ENCODE peak calls at places on chromosomes 6 and 20, in six cellular contexts. One of them, this sample, is unnamed.

GRCh38 chr20:62726276-62726675 is 17.6 kb downstream of the NTSR1 start:
- DNase-seq in MM.1S: no peak
- DNase-seq in neural progenitor cell: no peak
- DNase-seq in fibroblast of lung: no peak
- DNase-seq in H9: no peak
- DNase-seq in IMR-90: no peak
- DNase-seq in this sample: no peak

GRCh38 chr6:127446356-127446755 is 12.8 kb downstream of the KIAA0408 start:
- DNase-seq in MM.1S: no peak
- DNase-seq in neural progenitor cell: no peak
- DNase-seq in fibroblast of lung: peak
- DNase-seq in H9: no peak
- DNase-seq in IMR-90: no peak
- DNase-seq in this sample: no peak

GRCh38 chr6:37499433-37500293 is at the start of gene CCDC167:
- DNase-seq in MM.1S: peak
- DNase-seq in neural progenitor cell: peak
- DNase-seq in fibroblast of lung: peak
- DNase-seq in H9: peak
- DNase-seq in IMR-90: peak
- DNase-seq in this sample: peak

GRCh38 chr6:3323148-3323547 is 64.4 kb downstream of the PSMG4 start:
- DNase-seq in MM.1S: no peak
- DNase-seq in neural progenitor cell: no peak
- DNase-seq in fibroblast of lung: no peak
- DNase-seq in H9: no peak
- DNase-seq in IMR-90: no peak
- DNase-seq in this sample: no peak

GRCh38 chr20:23446505-23446904 is 6.2 kb downstream of the CST11 start:
- DNase-seq in MM.1S: peak
- DNase-seq in neural progenitor cell: peak
- DNase-seq in fibroblast of lung: peak
- DNase-seq in H9: peak
- DNase-seq in IMR-90: peak
- DNase-seq in this sample: peak

GRCh38 chr6:158912591-158912990 is 87.4 kb downstream of the RSPH3 start:
- DNase-seq in MM.1S: no peak
- DNase-seq in neural progenitor cell: no peak
- DNase-seq in fibroblast of lung: no peak
- DNase-seq in H9: no peak
- DNase-seq in IMR-90: no peak
- DNase-seq in this sample: no peak

GRCh38 chr6:152600022-152600421 is 37.1 kb downstream of the SYNE1 start:
- DNase-seq in MM.1S: no peak
- DNase-seq in neural progenitor cell: no peak
- DNase-seq in fibroblast of lung: no peak
- DNase-seq in H9: no peak
- DNase-seq in IMR-90: no peak
- DNase-seq in this sample: no peak

GRCh38 chr6:73951186-73951585 is 255.2 kb downstream of the CD109 start:
- DNase-seq in MM.1S: no peak
- DNase-seq in neural progenitor cell: no peak
- DNase-seq in fibroblast of lung: peak
- DNase-seq in H9: no peak
- DNase-seq in IMR-90: peak
- DNase-seq in this sample: no peak

GRCh38 chr20:20373046-20373706 is 5.3 kb downstream of the INSM1 start:
- DNase-seq in MM.1S: no peak
- DNase-seq in neural progenitor cell: no peak
- DNase-seq in fibroblast of lung: peak
- DNase-seq in H9: no peak
- DNase-seq in IMR-90: peak
- DNase-seq in this sample: no peak

GRCh38 chr6:43993881-43994523 is 133.2 kb downstream of the MRPL14 start:
- DNase-seq in MM.1S: no peak
- DNase-seq in neural progenitor cell: no peak
- DNase-seq in fibroblast of lung: no peak
- DNase-seq in H9: no peak
- DNase-seq in IMR-90: no peak
- DNase-seq in this sample: no peak

GRCh38 chr20:24779166-24779565 is 169.9 kb upstream of the CST7 start:
- DNase-seq in MM.1S: no peak
- DNase-seq in neural progenitor cell: no peak
- DNase-seq in fibroblast of lung: no peak
- DNase-seq in H9: peak
- DNase-seq in IMR-90: no peak
- DNase-seq in this sample: no peak

GRCh38 chr20:10454135-10454750 is 19.1 kb downstream of the SLX4IP start:
- DNase-seq in MM.1S: peak
- DNase-seq in neural progenitor cell: no peak
- DNase-seq in fibroblast of lung: no peak
- DNase-seq in H9: no peak
- DNase-seq in IMR-90: no peak
- DNase-seq in this sample: no peak

GRCh38 chr20:51749674-51750036 is 18.5 kb downstream of the ATP9A start:
- DNase-seq in MM.1S: no peak
- DNase-seq in neural progenitor cell: no peak
- DNase-seq in fibroblast of lung: peak
- DNase-seq in H9: no peak
- DNase-seq in IMR-90: peak
- DNase-seq in this sample: no peak

GRCh38 chr6:157832250-157832967 is 9.4 kb downstream of the SNX9 start:
- DNase-seq in MM.1S: no peak
- DNase-seq in neural progenitor cell: no peak
- DNase-seq in fibroblast of lung: peak
- DNase-seq in H9: no peak
- DNase-seq in IMR-90: peak
- DNase-seq in this sample: no peak
- H3K9ac ChIP-seq in MM.1S: no peak
- H3K9ac ChIP-seq in neural progenitor cell: no peak
- H3K9ac ChIP-seq in fibroblast of lung: no peak
- H3K9ac ChIP-seq in H9: no peak
- H3K9ac ChIP-seq in IMR-90: no peak
- H3K9ac ChIP-seq in this sample: no peak

GRCh38 chr6:133896344-133896721 is 7.4 kb downstream of the TCF21 start:
- DNase-seq in MM.1S: no peak
- DNase-seq in neural progenitor cell: no peak
- DNase-seq in fibroblast of lung: no peak
- DNase-seq in H9: no peak
- DNase-seq in IMR-90: no peak
- DNase-seq in this sample: no peak

GRCh38 chr6:133894369-133894768 is 5.5 kb downstream of the TCF21 start:
- DNase-seq in MM.1S: no peak
- DNase-seq in neural progenitor cell: no peak
- DNase-seq in fibroblast of lung: no peak
- DNase-seq in H9: no peak
- DNase-seq in IMR-90: no peak
- DNase-seq in this sample: no peak

GRCh38 chr6:133894795-133895401 is 6.0 kb downstream of the TCF21 start:
- DNase-seq in MM.1S: no peak
- DNase-seq in neural progenitor cell: no peak
- DNase-seq in fibroblast of lung: peak
- DNase-seq in H9: no peak
- DNase-seq in IMR-90: peak
- DNase-seq in this sample: peak

GRCh38 chr6:133893324-133893692 is 4.4 kb downstream of the TCF21 start:
- DNase-seq in MM.1S: no peak
- DNase-seq in neural progenitor cell: no peak
- DNase-seq in fibroblast of lung: no peak
- DNase-seq in H9: no peak
- DNase-seq in IMR-90: no peak
- DNase-seq in this sample: no peak

DNA sequence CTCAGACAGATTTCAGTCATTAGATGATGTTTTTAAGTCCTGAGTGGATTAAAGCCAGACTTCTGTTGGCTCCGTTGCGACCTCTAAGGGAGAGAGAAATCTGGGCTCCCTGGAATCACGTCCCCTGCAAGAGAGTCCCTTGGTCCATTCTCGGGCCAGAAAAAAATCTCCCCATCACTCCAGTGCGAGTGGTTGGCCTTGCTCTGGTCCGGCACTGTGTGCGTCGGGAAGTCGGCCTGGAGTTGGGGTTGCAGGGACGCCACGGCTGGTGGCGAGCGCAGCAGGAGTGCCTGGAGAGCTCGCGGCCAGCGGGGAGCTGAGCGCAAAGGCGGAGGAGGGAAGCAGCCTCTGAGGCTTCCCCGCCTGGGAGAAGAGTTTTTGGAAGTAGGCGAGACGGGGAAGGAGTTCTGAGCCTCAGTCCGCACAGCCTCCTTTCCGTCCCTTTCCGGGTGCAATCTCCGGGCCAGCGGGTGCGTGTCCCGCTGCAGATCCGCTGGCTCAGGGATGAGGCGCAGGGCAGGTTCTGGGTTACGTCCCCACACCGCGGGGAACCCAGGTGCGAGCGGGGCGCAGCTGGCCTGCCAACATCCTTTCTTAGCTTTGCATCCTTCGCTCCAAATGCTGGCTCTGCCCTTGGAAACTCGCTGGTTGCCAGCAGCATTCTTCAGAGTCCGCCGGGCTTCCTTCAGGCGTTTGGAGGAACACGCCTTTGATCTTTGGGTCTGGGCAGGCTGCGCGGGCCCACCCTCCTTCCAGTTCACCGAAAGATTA is 6.8 kb downstream of the TCF21 start:
- DNase-seq in MM.1S: no peak
- DNase-seq in neural progenitor cell: peak
- DNase-seq in fibroblast of lung: peak
- DNase-seq in H9: peak
- DNase-seq in IMR-90: no peak
- DNase-seq in this sample: no peak
- TF ChIP-seq CTCF in MM.1S: no peak
- TF ChIP-seq CTCF in neural progenitor cell: no peak
- TF ChIP-seq CTCF in fibroblast of lung: peak
- TF ChIP-seq CTCF in H9: no peak
- TF ChIP-seq CTCF in IMR-90: no peak
- TF ChIP-seq CTCF in this sample: no peak

DNA sequence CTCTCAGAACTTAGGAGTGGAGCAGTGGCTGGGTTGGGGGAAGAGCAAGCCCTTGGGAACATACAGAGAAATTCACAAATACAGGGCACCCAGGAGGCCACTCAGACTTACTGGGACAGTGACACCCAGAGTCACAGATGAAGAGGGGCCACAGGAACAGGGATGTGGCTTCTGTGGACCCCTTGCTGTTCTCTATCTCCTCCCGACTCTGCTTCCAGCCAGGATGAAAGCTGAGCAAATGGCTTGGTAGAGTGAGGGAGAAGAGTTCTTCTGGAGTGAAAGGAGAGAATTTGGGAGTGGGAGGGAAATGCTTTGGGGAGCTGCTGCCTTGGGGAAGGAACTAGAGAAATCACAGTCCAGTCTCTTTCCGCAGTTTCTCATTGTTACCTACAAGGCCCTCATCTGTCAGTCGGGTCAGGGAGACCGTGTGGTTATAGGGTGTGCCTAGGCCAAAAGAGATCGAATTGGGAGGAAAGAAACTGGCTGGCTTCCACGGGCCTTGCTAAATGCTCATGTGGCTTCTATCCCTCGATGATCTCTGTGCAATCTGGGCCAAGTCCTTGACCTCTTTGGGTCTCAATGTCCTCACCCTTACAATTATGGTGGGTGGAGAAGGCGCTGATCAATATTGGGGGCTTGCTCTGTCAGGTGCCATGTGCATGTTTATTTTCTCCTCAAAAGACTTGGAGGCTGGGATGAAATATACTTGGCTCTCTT is 17.0 kb downstream of the FOXP4 start:
- DNase-seq in MM.1S: no peak
- DNase-seq in neural progenitor cell: no peak
- DNase-seq in fibroblast of lung: no peak
- DNase-seq in H9: no peak
- DNase-seq in IMR-90: no peak
- DNase-seq in this sample: no peak
- H3K27ac ChIP-seq in MM.1S: no peak
- H3K27ac ChIP-seq in neural progenitor cell: no peak
- H3K27ac ChIP-seq in fibroblast of lung: no peak
- H3K27ac ChIP-seq in H9: no peak
- H3K27ac ChIP-seq in IMR-90: no peak
- H3K27ac ChIP-seq in this sample: no peak

GRCh38 chr20:61569836-61570235 is 317.8 kb downstream of the CDH4 start:
- DNase-seq in MM.1S: no peak
- DNase-seq in neural progenitor cell: peak
- DNase-seq in fibroblast of lung: no peak
- DNase-seq in H9: no peak
- DNase-seq in IMR-90: no peak
- DNase-seq in this sample: no peak
- H3K9ac ChIP-seq in MM.1S: no peak
- H3K9ac ChIP-seq in neural progenitor cell: no peak
- H3K9ac ChIP-seq in fibroblast of lung: no peak
- H3K9ac ChIP-seq in H9: no peak
- H3K9ac ChIP-seq in IMR-90: no peak
- H3K9ac ChIP-seq in this sample: no peak

GRCh38 chr6:170003027-170003426 is 251.6 kb downstream of the ERMARD start:
- DNase-seq in MM.1S: no peak
- DNase-seq in neural progenitor cell: no peak
- DNase-seq in fibroblast of lung: no peak
- DNase-seq in H9: peak
- DNase-seq in IMR-90: no peak
- DNase-seq in this sample: no peak
- TF ChIP-seq CTCF in MM.1S: no peak
- TF ChIP-seq CTCF in neural progenitor cell: no peak
- TF ChIP-seq CTCF in fibroblast of lung: no peak
- TF ChIP-seq CTCF in H9: peak
- TF ChIP-seq CTCF in IMR-90: no peak
- TF ChIP-seq CTCF in this sample: no peak

GRCh38 chr6:107626645-107627044 is 136.7 kb downstream of the SOBP start:
- DNase-seq in MM.1S: no peak
- DNase-seq in neural progenitor cell: peak
- DNase-seq in fibroblast of lung: no peak
- DNase-seq in H9: no peak
- DNase-seq in IMR-90: no peak
- DNase-seq in this sample: no peak

GRCh38 chr6:107627928-107628327 is 138.0 kb downstream of the SOBP start:
- DNase-seq in MM.1S: no peak
- DNase-seq in neural progenitor cell: no peak
- DNase-seq in fibroblast of lung: no peak
- DNase-seq in H9: no peak
- DNase-seq in IMR-90: no peak
- DNase-seq in this sample: no peak

GRCh38 chr6:107629545-107630147 is 139.7 kb downstream of the SOBP start:
- DNase-seq in MM.1S: no peak
- DNase-seq in neural progenitor cell: no peak
- DNase-seq in fibroblast of lung: no peak
- DNase-seq in H9: no peak
- DNase-seq in IMR-90: peak
- DNase-seq in this sample: no peak

GRCh38 chr6:107630341-107630995 is 140.6 kb downstream of the SOBP start:
- DNase-seq in MM.1S: no peak
- DNase-seq in neural progenitor cell: no peak
- DNase-seq in fibroblast of lung: no peak
- DNase-seq in H9: no peak
- DNase-seq in IMR-90: no peak
- DNase-seq in this sample: no peak

GRCh38 chr6:107628878-107629277 is 139.0 kb downstream of the SOBP start:
- DNase-seq in MM.1S: no peak
- DNase-seq in neural progenitor cell: no peak
- DNase-seq in fibroblast of lung: no peak
- DNase-seq in H9: no peak
- DNase-seq in IMR-90: no peak
- DNase-seq in this sample: no peak
- H3K27ac ChIP-seq in MM.1S: no peak
- H3K27ac ChIP-seq in neural progenitor cell: no peak
- H3K27ac ChIP-seq in fibroblast of lung: no peak
- H3K27ac ChIP-seq in H9: no peak
- H3K27ac ChIP-seq in IMR-90: no peak
- H3K27ac ChIP-seq in this sample: no peak

This sample was measured in colonic mucosa.